ENCODE peak calls at places on chromosomes 2 and 18, in ten cellular contexts. Q, X, I, O, U, R, F, Z, N and G are unnamed samples.
A peak's percentile ranks its signal among the peaks of the same experiment; 100 is the strongest.

GRCh38 chr2:177413703-177414102 is 21.1 kb downstream of the AGPS start:
- DNase-seq in Q (no peak), X (no peak), I (no peak), O (no peak), U (no peak), R (no peak), F (no peak), Z (no peak), N (no peak), G (no peak)

GRCh38 chr2:149084924-149085795 is 46.7 kb downstream of the LYPD6B start:
- DNase-seq in Q (no peak), X (no peak), I (no peak), O (no peak), U (no peak), R (no peak), F (no peak), Z (no peak), N (no peak), G (no peak)

GRCh38 chr2:121480826-121481225 is 49.9 kb upstream of the RNU4ATAC start:
- DNase-seq in Q (no peak), X (no peak), I (no peak), O (no peak), U (no peak), R (no peak), F (no peak), Z (no peak), N (no peak), G (no peak)

GRCh38 chr2:159855153-159856140 is 57.4 kb upstream of the CD302 start:
- DNase-seq in Q (peak; percentile 5), X (no peak), I (no peak), O (no peak), U (no peak), R (no peak), F (no peak), Z (no peak), N (no peak), G (no peak)

GRCh38 chr2:11073251-11073650 is 82.0 kb upstream of the SLC66A3 start:
- DNase-seq in Q (no peak), X (no peak), I (no peak), O (peak; percentile 53), U (no peak), R (peak; percentile 29), F (no peak), Z (no peak), N (peak; percentile 84), G (peak; percentile 13)

GRCh38 chr2:75619992-75620740 is 26.4 kb upstream of the MRPL19 start:
- DNase-seq in Q (peak; percentile 47), X (no peak), I (no peak), O (no peak), U (no peak), R (no peak), F (no peak), Z (no peak), N (no peak), G (no peak)

GRCh38 chr2:44680424-44680971 is 261.0 kb upstream of the SIX3 start:
- DNase-seq in Q (no peak), X (no peak), I (no peak), O (no peak), U (no peak), R (no peak), F (no peak), Z (no peak), N (no peak), G (peak; percentile 90)

GRCh38 chr2:10204326-10205200 is 82.0 kb downstream of the RRM2 start:
- DNase-seq in Q (no peak), X (no peak), I (no peak), O (no peak), U (no peak), R (no peak), F (no peak), Z (no peak), N (peak; percentile 55), G (no peak)

GRCh38 chr2:177263451-177264208 is 897 bp downstream of the NFE2L2 start:
- DNase-seq in Q (peak; percentile 86), X (peak; percentile 96), I (peak; percentile 95), O (peak; percentile 99), U (peak; percentile 85), R (peak; percentile 96), F (peak; percentile 92), Z (peak; percentile 97), N (peak; percentile 95), G (peak; percentile 24)

GRCh38 chr2:238912228-238912915 is 64.5 kb downstream of the TWIST2 start:
- DNase-seq in Q (no peak), X (no peak), I (no peak), O (no peak), U (no peak), R (no peak), F (no peak), Z (no peak), N (no peak), G (no peak)

GRCh38 chr2:17373736-17374135 is 144.5 kb downstream of the RAD51AP2 start:
- DNase-seq in Q (no peak), X (no peak), I (no peak), O (no peak), U (no peak), R (no peak), F (no peak), Z (no peak), N (no peak), G (no peak)

GRCh38 chr2:167692191-167692590 is 555.2 kb downstream of the STK39 start:
- DNase-seq in Q (no peak), X (no peak), I (no peak), O (no peak), U (no peak), R (no peak), F (no peak), Z (no peak), N (no peak), G (no peak)

GRCh38 chr2:15940661-15941482 is 522 bp downstream of the MYCN start:
- DNase-seq in Q (no peak), X (no peak), I (no peak), O (peak; percentile 37), U (no peak), R (no peak), F (no peak), Z (no peak), N (peak; percentile 74), G (no peak)

GRCh38 chr18:79853993-79854364 is 56.2 kb downstream of the KCNG2 start:
- DNase-seq in Q (no peak), X (no peak), I (no peak), O (no peak), U (no peak), R (no peak), F (no peak), Z (no peak), N (no peak), G (no peak)

GRCh38 chr2:53317863-53318262 is 449.7 kb upstream of the CHAC2 start:
- DNase-seq in Q (peak; percentile 21), X (no peak), I (no peak), O (no peak), U (no peak), R (no peak), F (no peak), Z (no peak), N (no peak), G (no peak)

GRCh38 chr2:9780368-9781130 is 62.7 kb upstream of the TAF1B start:
- DNase-seq in Q (no peak), X (no peak), I (no peak), O (no peak), U (no peak), R (no peak), F (no peak), Z (no peak), N (no peak), G (no peak)

GRCh38 chr2:218278531-218279360 is 8.4 kb downstream of the PNKD start:
- DNase-seq in Q (no peak), X (no peak), I (no peak), O (no peak), U (no peak), R (no peak), F (no peak), Z (no peak), N (no peak), G (no peak)

GRCh38 chr2:96225016-96225533 is 16.4 kb upstream of the STARD7 start:
- DNase-seq in Q (no peak), X (no peak), I (no peak), O (no peak), U (no peak), R (no peak), F (no peak), Z (no peak), N (no peak), G (no peak)

GRCh38 chr18:35406666-35407065 is 29.5 kb upstream of the ZNF396 start:
- DNase-seq in Q (no peak), X (no peak), I (peak; percentile 46), O (no peak), U (no peak), R (no peak), F (no peak), Z (no peak), N (no peak), G (no peak)

GRCh38 chr2:42846026-42846425 is 53.6 kb upstream of the HAAO start:
- DNase-seq in Q (no peak), X (no peak), I (no peak), O (no peak), U (no peak), R (no peak), F (no peak), Z (no peak), N (no peak), G (no peak)

GRCh38 chr2:26187537-26188104 is 14.7 kb downstream of the GAREM2 start:
- DNase-seq in Q (no peak), X (no peak), I (no peak), O (no peak), U (no peak), R (no peak), F (no peak), Z (no peak), N (no peak), G (no peak)

GRCh38 chr2:11750917-11751316 is 4.5 kb downstream of the LPIN1 start:
- DNase-seq in Q (peak; percentile 41), X (no peak), I (no peak), O (no peak), U (no peak), R (no peak), F (no peak), Z (no peak), N (no peak), G (no peak)

GRCh38 chr2:84686783-84687442 is 170.6 kb downstream of the DNAH6 start:
- DNase-seq in Q (no peak), X (peak; percentile 35), I (peak; percentile 67), O (no peak), U (no peak), R (peak; percentile 35), F (no peak), Z (no peak), N (no peak), G (no peak)

GRCh38 chr2:150095361-150095760 is 392.1 kb downstream of the RND3 start:
- DNase-seq in Q (no peak), X (no peak), I (no peak), O (no peak), U (no peak), R (no peak), F (no peak), Z (no peak), N (no peak), G (no peak)